ENCODE peak calls at places on chromosomes 1 and 21, in eight cellular contexts. P is A549; I is adipocyte; V is activated CD4-positive, alpha-beta T cell treated with anti-CD3 and anti-CD28 coated beads, Interleukin-2, amount 10 ng/mL, durations not matched to agents 7 days and 5 days; H is activated gamma-delta T cell treated with anti-CD3 and anti-CD28 coated beads, Interleukin-2, amount 50 U/mL, for 16 hours; S is psoas muscle; K is NCI-H524; W is fibroblast of the conjunctiva. A is an unnamed sample.
A peak's percentile ranks its signal among the peaks of the same experiment; 100 is the strongest.

GRCh38 chr1:205680073-205680851 is at the start of gene SLC45A3:
- DNase-seq in P (peak; percentile 23), I (peak; percentile 65), V (peak; percentile 35), H (peak; percentile 3), S (peak; percentile 34), K (no peak), W (no peak), A (peak; percentile 57)

GRCh38 chr1:204989266-204990058 is 53.5 kb upstream of the CNTN2 start:
- DNase-seq in P (peak; percentile 63), I (peak; percentile 83), V (peak; percentile 63), H (no peak), S (peak; percentile 48), K (peak; percentile 59), W (peak; percentile 42), A (peak; percentile 79)

GRCh38 chr1:177385760-177386698 is 215.3 kb downstream of the BRINP2 start:
- DNase-seq in P (no peak), I (no peak), V (no peak), H (no peak), S (no peak), K (no peak), W (no peak), A (no peak)

GRCh38 chr1:217919683-217920502 is 288.7 kb downstream of the SPATA17 start:
- DNase-seq in P (no peak), I (no peak), V (no peak), H (no peak), S (no peak), K (no peak), W (no peak), A (no peak)

GRCh38 chr21:37532868-37533780 is 166.6 kb downstream of the DYRK1A start:
- DNase-seq in P (peak; percentile 35), I (no peak), V (no peak), H (peak; percentile 12), S (no peak), K (no peak), W (no peak), A (peak; percentile 20)

GRCh38 chr1:25927541-25928265 is 21.5 kb upstream of the STMN1 start:
- DNase-seq in P (no peak), I (no peak), V (no peak), H (no peak), S (no peak), K (peak; percentile 91), W (no peak), A (peak; percentile 33)

GRCh38 chr1:56526571-56527174 is 52.7 kb downstream of the PLPP3 start:
- DNase-seq in P (no peak), I (peak; percentile 36), V (no peak), H (no peak), S (no peak), K (no peak), W (no peak), A (peak; percentile 73)

GRCh38 chr21:42646076-42646825 is 7.2 kb upstream of the PDE9A start:
- DNase-seq in P (no peak), I (no peak), V (no peak), H (no peak), S (no peak), K (no peak), W (no peak), A (no peak)

GRCh38 chr1:243525085-243525487 is 269.2 kb downstream of the SDCCAG8 start:
- DNase-seq in P (peak; percentile 31), I (peak; percentile 73), V (no peak), H (no peak), S (no peak), K (no peak), W (peak; percentile 20), A (no peak)

GRCh38 chr21:40736145-40736544 is 110.8 kb downstream of the DSCAM start:
- DNase-seq in P (no peak), I (no peak), V (no peak), H (no peak), S (no peak), K (no peak), W (no peak), A (no peak)

GRCh38 chr1:239719642-239720258 is 333.4 kb downstream of the CHRM3 start:
- DNase-seq in P (no peak), I (no peak), V (peak; percentile 81), H (peak; percentile 29), S (no peak), K (no peak), W (no peak), A (no peak)

GRCh38 chr1:59089922-59090457 is 206.9 kb upstream of the FGGY start:
- DNase-seq in P (no peak), I (no peak), V (no peak), H (no peak), S (no peak), K (no peak), W (no peak), A (no peak)